ENCODE peak calls at places on chromosomes 6 and 20, in ten cellular contexts. O is skeletal muscle cell, W is fibroblast of lung, R is testis, K is pancreas, E is prostate gland, P is neural progenitor cell, M is lower lobe of right lung, H is dorsolateral prefrontal cortex, S is uterus. N is an unnamed sample.

GRCh38 chr6:129635396-129636164 is 74.4 kb downstream of the ARHGAP18 start:
- DNase-seq in W (peak), P (no peak), K (no peak), O (peak), E (no peak), S (no peak), R (no peak), H (no peak), M (no peak), N (no peak)

GRCh38 chr6:170290306-170291128 is at the start of gene DLL1:
- DNase-seq in S (no peak), E (peak), R (peak), P (peak), O (no peak), W (no peak), M (peak), K (no peak), H (peak), N (peak)

GRCh38 chr20:5602346-5602745 is 147.9 kb upstream of the SHLD1 start:
- DNase-seq in E (no peak), R (no peak), S (no peak), K (no peak), W (no peak), O (no peak), H (no peak), M (no peak), P (no peak), N (no peak)

GRCh38 chr20:46810442-46811327 is 84.0 kb upstream of the EYA2 start:
- DNase-seq in M (no peak), H (no peak), P (no peak), E (no peak), K (no peak), W (no peak), O (no peak), R (no peak), S (no peak), N (no peak)

GRCh38 chr6:91895592-91895991 is 1308.7 kb upstream of the MAP3K7 start:
- DNase-seq in W (no peak), H (no peak), O (no peak), M (no peak), S (no peak), R (no peak), K (no peak), P (no peak), E (no peak), N (no peak)

GRCh38 chr20:21522479-21523397 is 8.9 kb upstream of the NKX2-2 start:
- DNase-seq in S (no peak), E (no peak), M (no peak), H (no peak), R (no peak), K (no peak), W (no peak), O (no peak), P (peak), N (no peak)

GRCh38 chr6:111580826-111581505 is 24.7 kb downstream of the TRAF3IP2 start:
- DNase-seq in O (peak), H (no peak), E (no peak), R (no peak), S (peak), W (peak), P (no peak), M (no peak), K (no peak), N (no peak)

GRCh38 chr20:46678516-46678915 is 10.7 kb downstream of the TP53RK start:
- DNase-seq in R (no peak), O (no peak), M (no peak), K (no peak), W (no peak), P (no peak), H (no peak), E (no peak), S (no peak), N (no peak)

GRCh38 chr6:166007349-166008263 is 160.0 kb downstream of the TBXT start:
- DNase-seq in M (no peak), R (peak), W (peak), E (no peak), S (peak), O (peak), H (no peak), P (peak), K (peak), N (no peak)

GRCh38 chr20:47500554-47500953 is 1.1 kb upstream of the NCOA3 start:
- DNase-seq in K (no peak), E (no peak), S (no peak), M (no peak), H (no peak), W (no peak), O (no peak), P (no peak), R (no peak), N (no peak)

GRCh38 chr6:5893295-5893694 is 113.4 kb downstream of the NRN1 start:
- DNase-seq in K (no peak), H (no peak), R (no peak), S (no peak), O (no peak), P (no peak), E (no peak), M (no peak), W (no peak), N (no peak)

GRCh38 chr6:158784505-158784904 is 34.7 kb downstream of the EZR start:
- DNase-seq in M (no peak), S (no peak), H (no peak), P (no peak), W (no peak), O (no peak), E (no peak), K (no peak), R (no peak), N (peak)

GRCh38 chr20:22577515-22578220 is 6.7 kb downstream of the FOXA2 start:
- DNase-seq in R (no peak), O (no peak), W (no peak), S (no peak), M (peak), H (no peak), E (no peak), P (peak), K (peak), N (no peak)

GRCh38 chr20:56158489-56158888 is 90.0 kb upstream of the MC3R start:
- DNase-seq in E (no peak), P (no peak), O (no peak), S (no peak), R (peak), K (no peak), H (no peak), M (no peak), W (no peak), N (no peak)

GRCh38 chr20:56157530-56158203 is 90.9 kb upstream of the MC3R start:
- DNase-seq in M (no peak), E (no peak), W (no peak), K (no peak), P (no peak), O (no peak), H (no peak), R (no peak), S (no peak), N (no peak)

GRCh38 chr20:56163806-56164205 is 84.7 kb upstream of the MC3R start:
- DNase-seq in E (no peak), R (peak), S (no peak), H (no peak), M (no peak), O (no peak), P (no peak), W (no peak), K (no peak), N (no peak)

GRCh38 chr20:56155625-56156024 is 92.9 kb upstream of the MC3R start:
- DNase-seq in S (no peak), H (no peak), E (no peak), O (no peak), P (no peak), K (no peak), W (no peak), R (no peak), M (no peak), N (no peak)

DNA sequence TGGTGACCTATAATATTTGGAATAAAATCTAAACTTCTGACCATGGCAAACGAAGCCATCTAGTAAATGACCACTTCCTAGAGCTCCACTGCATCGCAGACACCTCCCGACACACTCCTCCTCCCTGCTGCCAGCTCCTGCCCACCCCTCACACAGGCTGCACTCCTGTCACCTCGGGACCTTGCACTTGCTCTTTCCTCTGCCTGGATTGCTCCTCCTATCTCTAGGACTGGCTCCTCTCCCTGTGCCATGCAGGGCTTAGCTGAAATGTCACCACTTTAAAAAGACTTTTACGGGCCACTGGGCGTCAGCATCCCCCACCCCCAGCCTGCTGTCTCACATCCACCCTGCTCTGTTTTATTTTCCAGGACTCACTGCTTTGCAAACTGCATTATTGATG is 87.6 kb upstream of the MC3R start:
- DNase-seq in K (no peak), R (no peak), W (no peak), P (no peak), S (no peak), M (no peak), O (no peak), H (no peak), E (no peak), N (no peak)
- H3K4me3 ChIP-seq in K (no peak), R (no peak), W (no peak), P (no peak), S (no peak), M (no peak), O (no peak), H (no peak), E (no peak), N (no peak)

GRCh38 chr6:21754891-21755290 is 161.3 kb downstream of the SOX4 start:
- DNase-seq in M (no peak), E (no peak), H (no peak), P (no peak), R (no peak), O (peak), K (no peak), S (no peak), W (peak), N (peak)
- H3K4me3 ChIP-seq in M (no peak), E (no peak), H (no peak), P (no peak), R (no peak), O (no peak), K (no peak), S (no peak), W (no peak), N (no peak)

GRCh38 chr6:13120483-13121482 is 207.6 kb downstream of the TBC1D7 start:
- DNase-seq in P (peak), H (no peak), M (no peak), E (no peak), R (no peak), K (peak), W (no peak), S (no peak), O (no peak), N (no peak)
- H3K4me3 ChIP-seq in P (no peak), H (no peak), M (no peak), E (no peak), R (no peak), K (no peak), W (no peak), S (no peak), O (no peak), N (no peak)

GRCh38 chr20:37882961-37883712 is 19.8 kb upstream of the VSTM2L start:
- DNase-seq in H (no peak), R (no peak), O (no peak), W (no peak), M (no peak), E (no peak), K (no peak), S (no peak), P (no peak), N (no peak)

GRCh38 chr20:37888641-37889040 is 14.3 kb upstream of the VSTM2L start:
- DNase-seq in K (no peak), S (no peak), M (no peak), E (no peak), R (no peak), O (no peak), W (no peak), P (no peak), H (no peak), N (no peak)

GRCh38 chr20:37886851-37887297 is 16.1 kb upstream of the VSTM2L start:
- DNase-seq in P (no peak), E (no peak), O (no peak), K (no peak), S (no peak), M (peak), R (peak), W (no peak), H (no peak), N (no peak)

GRCh38 chr20:37885042-37885441 is 17.9 kb upstream of the VSTM2L start:
- DNase-seq in K (no peak), R (no peak), P (no peak), H (no peak), W (no peak), S (no peak), O (no peak), M (no peak), E (no peak), N (no peak)

DNA sequence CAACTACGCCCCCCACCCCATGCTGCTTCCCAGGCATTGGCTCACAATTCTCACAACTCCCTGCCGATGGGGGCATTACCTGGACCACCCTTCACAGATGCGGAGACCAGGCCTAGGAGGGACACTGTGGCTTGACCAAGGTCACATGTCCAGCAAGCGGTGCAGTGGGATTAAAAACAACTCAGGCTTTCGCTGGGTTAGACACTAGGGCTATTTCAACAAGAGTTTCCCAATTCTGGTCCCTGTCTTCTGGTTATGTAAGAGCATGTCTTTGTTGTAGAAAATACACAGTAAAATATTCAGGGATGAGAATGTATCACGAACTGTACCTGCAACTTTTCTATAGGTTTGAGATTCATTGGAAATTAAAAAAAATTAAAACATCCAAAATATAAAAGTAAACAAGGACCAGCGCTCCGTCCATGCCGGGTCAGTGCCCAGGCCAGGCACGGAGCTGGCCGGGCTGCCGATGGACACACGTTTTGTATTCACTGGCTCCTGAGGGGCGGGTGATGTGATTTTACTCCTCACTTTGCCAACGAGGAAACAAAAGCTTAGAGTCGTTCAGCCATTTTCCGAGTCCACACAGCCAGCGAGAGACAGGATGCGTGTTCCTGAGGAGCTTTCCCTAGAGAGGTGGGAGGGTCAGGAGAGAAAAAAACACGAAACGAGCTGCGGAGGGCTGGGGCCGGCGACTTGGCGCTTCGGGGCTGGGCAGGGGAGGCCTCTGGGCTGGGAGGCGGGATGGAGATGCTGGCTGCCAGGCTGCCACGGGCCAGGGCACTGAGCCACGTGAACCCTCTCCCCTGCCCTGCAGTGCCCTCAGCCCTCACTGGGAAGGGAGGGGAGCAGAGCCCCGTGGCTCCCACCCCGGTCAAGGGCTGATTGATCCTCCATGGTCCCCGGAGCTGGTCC is 17.1 kb upstream of the VSTM2L start:
- DNase-seq in E (no peak), H (no peak), W (no peak), R (no peak), K (no peak), M (no peak), P (no peak), O (no peak), S (no peak), N (no peak)
- H3K4me3 ChIP-seq in E (no peak), H (peak), W (no peak), R (no peak), K (no peak), M (no peak), P (no peak), O (no peak), S (no peak), N (no peak)

GRCh38 chr20:64115171-64115911 is 8.0 kb upstream of the NPBWR2 start:
- DNase-seq in H (peak), W (no peak), K (no peak), O (no peak), M (no peak), E (no peak), P (no peak), R (no peak), S (no peak), N (no peak)
- H3K4me3 ChIP-seq in H (no peak), W (no peak), K (no peak), O (no peak), M (no peak), E (no peak), P (no peak), R (no peak), S (no peak), N (no peak)

GRCh38 chr20:51481311-51481997 is 61.1 kb downstream of the NFATC2 start:
- DNase-seq in S (no peak), K (no peak), P (no peak), E (no peak), R (no peak), M (no peak), O (no peak), H (no peak), W (no peak), N (peak)

GRCh38 chr20:51486197-51487005 is 56.1 kb downstream of the NFATC2 start:
- DNase-seq in S (no peak), M (no peak), R (no peak), K (no peak), P (no peak), E (no peak), O (no peak), H (no peak), W (no peak), N (peak)

GRCh38 chr20:51482836-51483235 is 59.7 kb downstream of the NFATC2 start:
- DNase-seq in R (no peak), S (no peak), M (no peak), E (no peak), P (no peak), O (no peak), H (no peak), K (no peak), W (no peak), N (no peak)

GRCh38 chr20:51484141-51484815 is 58.2 kb downstream of the NFATC2 start:
- DNase-seq in P (no peak), R (no peak), S (no peak), K (no peak), M (peak), O (no peak), E (no peak), H (no peak), W (no peak), N (no peak)

DNA sequence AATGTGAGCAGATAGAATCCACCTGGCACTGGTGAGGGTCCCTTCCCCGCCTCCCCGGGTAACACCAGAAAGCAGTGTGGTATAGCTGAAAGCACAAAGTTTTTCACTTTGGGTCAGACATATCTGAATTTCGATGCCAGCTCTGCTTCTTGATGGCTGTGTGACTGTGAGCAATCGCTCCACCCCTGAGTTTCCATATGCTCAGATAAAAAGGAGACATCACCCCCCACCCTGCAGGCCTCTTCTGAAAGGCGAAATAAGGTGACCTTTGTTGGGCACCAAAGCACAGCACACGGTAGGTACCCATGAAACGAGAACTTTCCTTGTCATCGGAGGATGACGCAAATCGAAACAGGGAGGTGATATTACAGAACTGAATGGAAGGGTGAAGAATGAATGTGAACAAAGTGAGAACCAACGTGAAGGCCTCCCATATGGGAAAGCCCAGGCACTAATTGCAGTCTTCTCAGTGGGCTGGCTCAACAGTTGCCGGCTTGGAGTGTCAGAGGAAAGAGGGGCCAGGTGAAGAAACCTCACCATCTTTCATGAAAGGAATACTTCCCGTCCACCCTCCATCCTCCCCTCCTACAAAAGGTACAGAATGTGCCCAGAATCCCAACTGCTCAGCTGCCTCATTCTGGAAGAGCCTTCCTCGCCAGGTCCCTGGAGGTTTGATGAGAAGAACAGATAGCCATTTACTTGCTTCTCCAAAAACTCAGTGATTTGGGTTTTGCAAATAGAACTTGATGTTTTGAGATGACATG is 61.8 kb downstream of the NFATC2 start:
- DNase-seq in S (no peak), R (no peak), K (no peak), E (no peak), H (no peak), P (no peak), M (no peak), O (no peak), W (no peak), N (no peak)
- H3K4me3 ChIP-seq in S (no peak), R (no peak), K (no peak), E (no peak), H (no peak), P (no peak), M (no peak), O (no peak), W (no peak), N (no peak)

GRCh38 chr6:143688681-143689080 is 10.9 kb downstream of the PHACTR2 start:
- DNase-seq in P (no peak), E (no peak), R (no peak), K (no peak), H (no peak), S (no peak), M (no peak), W (no peak), O (no peak), N (no peak)

GRCh38 chr6:143685653-143686052 is 7.9 kb downstream of the PHACTR2 start:
- DNase-seq in E (no peak), H (no peak), P (no peak), M (no peak), S (no peak), W (no peak), O (no peak), K (no peak), R (no peak), N (no peak)

GRCh38 chr6:143687604-143688003 is 9.8 kb downstream of the PHACTR2 start:
- DNase-seq in M (no peak), O (no peak), H (no peak), K (no peak), E (no peak), P (no peak), R (no peak), S (no peak), W (no peak), N (no peak)

GRCh38 chr6:143682805-143683204 is 5.0 kb downstream of the PHACTR2 start:
- DNase-seq in W (no peak), P (no peak), S (no peak), M (no peak), K (no peak), R (no peak), E (no peak), H (no peak), O (no peak), N (no peak)

GRCh38 chr6:143684484-143684883 is 6.7 kb downstream of the PHACTR2 start:
- DNase-seq in O (no peak), H (no peak), K (no peak), S (no peak), M (no peak), R (no peak), E (no peak), W (no peak), P (no peak), N (no peak)
- H3K4me3 ChIP-seq in O (no peak), H (no peak), K (no peak), S (no peak), M (no peak), R (no peak), E (no peak), W (no peak), P (no peak), N (no peak)

GRCh38 chr6:110415297-110415916 is at the start of gene DDO:
- DNase-seq in P (no peak), K (peak), S (peak), H (peak), M (peak), O (no peak), W (peak), R (no peak), E (peak), N (no peak)
- H3K4me3 ChIP-seq in P (no peak), K (no peak), S (peak), H (peak), M (peak), O (no peak), W (peak), R (no peak), E (peak), N (no peak)